ENCODE peak calls at places on chromosomes 1 and 21, in five cellular contexts. X, O, D, Y and N are unnamed samples. For H3K36me3 and H3K4me1, the result is how much of the 10 kb centered on the place peaks cover.

GRCh38 chr1:76746195-76746594 is 121.1 kb upstream of the ST6GALNAC5 start:
- DNase-seq in X (no peak), O (no peak), D (no peak), Y (no peak), N (no peak)

GRCh38 chr1:160665330-160666078 is 18.7 kb upstream of the SLAMF1 start:
- DNase-seq in X (no peak), O (no peak), D (no peak), Y (no peak), N (no peak)

GRCh38 chr21:27365394-27365793 is 398.5 kb upstream of the ADAMTS5 start:
- DNase-seq in X (peak), O (no peak), D (no peak), Y (no peak), N (no peak)

GRCh38 chr1:31708324-31708723 is 4.5 kb upstream of the COL16A1 start:
- DNase-seq in X (peak), O (no peak), D (no peak), Y (peak), N (no peak)

GRCh38 chr1:30318413-30318812 is 405.0 kb downstream of the MATN1 start:
- DNase-seq in X (no peak), O (no peak), D (no peak), Y (no peak), N (no peak)

GRCh38 chr1:212070720-212071302 is 35.3 kb downstream of the DTL start:
- DNase-seq in X (peak), O (no peak), D (no peak), Y (peak), N (no peak)

GRCh38 chr1:175360016-175360415 is 167.4 kb upstream of the KIAA0040 start:
- DNase-seq in X (no peak), O (no peak), D (no peak), Y (no peak), N (no peak)

GRCh38 chr1:45522324-45523104 is 830 bp upstream of the PRDX1 start:
- DNase-seq in X (peak), O (no peak), D (no peak), Y (no peak), N (no peak)

GRCh38 chr1:23367451-23367790 is 2.2 kb downstream of the ZNF436 start:
- DNase-seq in X (no peak), O (no peak), D (no peak), Y (no peak), N (no peak)

GRCh38 chr1:30419831-30420230 is 303.6 kb downstream of the MATN1 start:
- DNase-seq in X (no peak), O (no peak), D (no peak), Y (no peak), N (no peak)

GRCh38 chr1:156128749-156129682 is 14.5 kb downstream of the LMNA start:
- DNase-seq in X (peak), O (no peak), D (no peak), Y (peak), N (no peak)

GRCh38 chr1:172180886-172181285 is 239.6 kb upstream of the C1orf105 start:
- DNase-seq in X (peak), O (peak), D (no peak), Y (peak), N (no peak)

GRCh38 chr1:113133038-113133437 is 60.0 kb downstream of the LRIG2 start:
- DNase-seq in X (no peak), O (no peak), D (no peak), Y (no peak), N (no peak)

GRCh38 chr1:113133759-113134158 is 60.8 kb downstream of the LRIG2 start:
- DNase-seq in X (no peak), O (no peak), D (no peak), Y (no peak), N (no peak)

GRCh38 chr1:113138778-113139177 is 65.8 kb downstream of the LRIG2 start:
- DNase-seq in X (no peak), O (no peak), D (no peak), Y (no peak), N (no peak)

GRCh38 chr1:113137563-113137962 is 64.6 kb downstream of the LRIG2 start:
- DNase-seq in X (no peak), O (no peak), D (no peak), Y (no peak), N (no peak)

DNA sequence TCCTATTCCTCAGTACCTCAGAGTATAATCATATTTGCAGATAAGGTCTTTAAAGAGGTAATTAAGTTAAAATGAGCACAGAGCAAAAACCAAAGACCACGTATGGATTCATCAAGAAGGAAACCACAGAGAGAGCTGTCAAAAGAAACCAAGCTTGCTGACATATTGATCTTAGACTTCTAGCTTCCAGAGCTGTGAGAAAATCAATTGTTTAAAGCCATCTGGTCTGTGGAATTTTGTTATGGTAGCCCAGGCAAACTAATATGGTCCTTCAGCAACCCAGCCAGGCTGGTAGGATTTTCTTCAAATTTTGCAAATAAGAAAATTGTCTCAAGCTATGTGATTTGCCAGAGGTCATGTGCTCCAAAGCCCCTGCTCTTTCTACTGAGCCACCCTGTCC is 62.5 kb downstream of the LRIG2 start:
- DNase-seq in X (no peak), O (no peak), D (no peak), Y (no peak), N (no peak)
- H3K36me3 ChIP-seq in X (under half), O (under half), D (under half), Y (under half), N (under half)

GRCh38 chr1:154973344-154974085 is 966 bp upstream of the CKS1B start:
- DNase-seq in X (peak), O (peak), D (peak), Y (peak), N (peak)

GRCh38 chr1:154970631-154971340 is at the start of gene SHC1:
- DNase-seq in X (peak), O (peak), D (peak), Y (peak), N (peak)

GRCh38 chr1:154972517-154973343 is 1.8 kb upstream of the CKS1B start:
- DNase-seq in X (peak), O (peak), D (peak), Y (peak), N (peak)

GRCh38 chr1:154971341-154971998 is 923 bp upstream of the SHC1 start:
- DNase-seq in X (no peak), O (peak), D (no peak), Y (no peak), N (no peak)

GRCh38 chr1:154972213-154972516 is 1.6 kb upstream of the SHC1 start:
- DNase-seq in X (no peak), O (peak), D (no peak), Y (no peak), N (no peak)
- H3K4me1 ChIP-seq in X (under half), O (under half), D (under half), Y (under half), N (under half)

GRCh38 chr1:15835205-15835740 is 12.2 kb upstream of the SPEN start:
- DNase-seq in X (no peak), O (no peak), D (no peak), Y (no peak), N (no peak)

GRCh38 chr1:15838721-15839120 is 8.8 kb upstream of the SPEN start:
- DNase-seq in X (no peak), O (no peak), D (no peak), Y (no peak), N (no peak)

GRCh38 chr1:15837931-15838330 is 9.6 kb upstream of the SPEN start:
- DNase-seq in X (no peak), O (no peak), D (no peak), Y (no peak), N (no peak)

GRCh38 chr1:15835741-15836510 is 11.6 kb upstream of the SPEN start:
- DNase-seq in X (peak), O (peak), D (peak), Y (peak), N (peak)

GRCh38 chr1:15836772-15837669 is 10.5 kb upstream of the SPEN start:
- DNase-seq in X (no peak), O (peak), D (no peak), Y (peak), N (no peak)
- H3K4me3 ChIP-seq in X (no peak), O (peak), D (no peak), Y (no peak), N (no peak)

GRCh38 chr1:151718666-151719065 is 2.1 kb upstream of the CELF3 start:
- DNase-seq in X (no peak), O (no peak), D (no peak), Y (no peak), N (no peak)
- H3K36me3 ChIP-seq in X (under half), O (under half), D (under half), Y (under half), N (under half)